ENCODE peak calls at places on chromosomes 6 and 20, in nine cellular contexts. One of them, this sample, is unnamed. For H3K4me1, the result is how much of the 10 kb centered on the place peaks cover.

GRCh38 chr20:12593342-12593741 is 415.4 kb upstream of the SPTLC3 start:
- DNase-seq in pancreas: no peak
- DNase-seq in psoas muscle: no peak
- DNase-seq in ovary: no peak
- DNase-seq in heart left ventricle: no peak
- DNase-seq in Peyer's patch: no peak
- DNase-seq in body of pancreas: no peak
- DNase-seq in Caco-2: no peak
- DNase-seq in lower lobe of right lung: no peak
- DNase-seq in this sample: no peak

GRCh38 chr6:22765015-22765414 is 195.6 kb downstream of the HDGFL1 start:
- DNase-seq in pancreas: no peak
- DNase-seq in psoas muscle: no peak
- DNase-seq in ovary: no peak
- DNase-seq in heart left ventricle: no peak
- DNase-seq in Peyer's patch: no peak
- DNase-seq in body of pancreas: no peak
- DNase-seq in Caco-2: no peak
- DNase-seq in lower lobe of right lung: no peak
- DNase-seq in this sample: no peak

GRCh38 chr6:77172578-77172977 is 290.7 kb downstream of the HTR1B start:
- DNase-seq in pancreas: no peak
- DNase-seq in psoas muscle: no peak
- DNase-seq in ovary: no peak
- DNase-seq in heart left ventricle: no peak
- DNase-seq in Peyer's patch: no peak
- DNase-seq in body of pancreas: no peak
- DNase-seq in Caco-2: no peak
- DNase-seq in lower lobe of right lung: no peak
- DNase-seq in this sample: no peak

GRCh38 chr6:154041001-154041400 is 2.0 kb downstream of the OPRM1 start:
- DNase-seq in pancreas: no peak
- DNase-seq in psoas muscle: no peak
- DNase-seq in ovary: no peak
- DNase-seq in heart left ventricle: no peak
- DNase-seq in Peyer's patch: no peak
- DNase-seq in body of pancreas: no peak
- DNase-seq in Caco-2: no peak
- DNase-seq in lower lobe of right lung: no peak
- DNase-seq in this sample: no peak

GRCh38 chr6:170100046-170100445 is 190.8 kb downstream of the DLL1 start:
- DNase-seq in pancreas: no peak
- DNase-seq in psoas muscle: no peak
- DNase-seq in ovary: peak
- DNase-seq in heart left ventricle: peak
- DNase-seq in Peyer's patch: peak
- DNase-seq in body of pancreas: peak
- DNase-seq in Caco-2: no peak
- DNase-seq in lower lobe of right lung: no peak
- DNase-seq in this sample: no peak

GRCh38 chr6:5541751-5542432 is 280.6 kb downstream of the FARS2 start:
- DNase-seq in pancreas: no peak
- DNase-seq in psoas muscle: no peak
- DNase-seq in ovary: no peak
- DNase-seq in heart left ventricle: no peak
- DNase-seq in Peyer's patch: no peak
- DNase-seq in body of pancreas: no peak
- DNase-seq in Caco-2: peak
- DNase-seq in lower lobe of right lung: no peak
- DNase-seq in this sample: no peak

GRCh38 chr6:82818727-82819126 is 246.9 kb downstream of the UBE3D start:
- DNase-seq in pancreas: no peak
- DNase-seq in psoas muscle: no peak
- DNase-seq in ovary: no peak
- DNase-seq in heart left ventricle: no peak
- DNase-seq in Peyer's patch: no peak
- DNase-seq in body of pancreas: no peak
- DNase-seq in Caco-2: no peak
- DNase-seq in lower lobe of right lung: no peak
- DNase-seq in this sample: no peak

GRCh38 chr6:143758551-143758950 is 80.8 kb downstream of the PHACTR2 start:
- DNase-seq in pancreas: no peak
- DNase-seq in psoas muscle: no peak
- DNase-seq in ovary: no peak
- DNase-seq in heart left ventricle: no peak
- DNase-seq in Peyer's patch: no peak
- DNase-seq in body of pancreas: no peak
- DNase-seq in Caco-2: no peak
- DNase-seq in lower lobe of right lung: no peak
- DNase-seq in this sample: no peak

GRCh38 chr6:100176321-100176950 is 182.4 kb upstream of the MCHR2 start:
- DNase-seq in pancreas: no peak
- DNase-seq in psoas muscle: no peak
- DNase-seq in ovary: no peak
- DNase-seq in heart left ventricle: peak
- DNase-seq in Peyer's patch: no peak
- DNase-seq in body of pancreas: no peak
- DNase-seq in Caco-2: peak
- DNase-seq in lower lobe of right lung: no peak
- DNase-seq in this sample: no peak

GRCh38 chr6:4401408-4402367 is 266.3 kb upstream of the ECI2 start:
- DNase-seq in pancreas: no peak
- DNase-seq in psoas muscle: peak
- DNase-seq in ovary: no peak
- DNase-seq in heart left ventricle: no peak
- DNase-seq in Peyer's patch: no peak
- DNase-seq in body of pancreas: no peak
- DNase-seq in Caco-2: no peak
- DNase-seq in lower lobe of right lung: no peak
- DNase-seq in this sample: no peak

GRCh38 chr20:38043512-38044300 is 10.2 kb downstream of the RPRD1B start:
- DNase-seq in pancreas: no peak
- DNase-seq in psoas muscle: peak
- DNase-seq in ovary: no peak
- DNase-seq in heart left ventricle: no peak
- DNase-seq in Peyer's patch: no peak
- DNase-seq in body of pancreas: no peak
- DNase-seq in Caco-2: no peak
- DNase-seq in lower lobe of right lung: no peak
- DNase-seq in this sample: no peak

GRCh38 chr6:170188571-170189001 is 102.3 kb downstream of the DLL1 start:
- DNase-seq in pancreas: no peak
- DNase-seq in psoas muscle: no peak
- DNase-seq in ovary: no peak
- DNase-seq in heart left ventricle: no peak
- DNase-seq in Peyer's patch: no peak
- DNase-seq in body of pancreas: no peak
- DNase-seq in Caco-2: no peak
- DNase-seq in lower lobe of right lung: no peak
- DNase-seq in this sample: no peak

GRCh38 chr6:7042056-7042653 is 65.6 kb upstream of the RREB1 start:
- DNase-seq in pancreas: no peak
- DNase-seq in psoas muscle: no peak
- DNase-seq in ovary: no peak
- DNase-seq in heart left ventricle: no peak
- DNase-seq in Peyer's patch: no peak
- DNase-seq in body of pancreas: no peak
- DNase-seq in Caco-2: peak
- DNase-seq in lower lobe of right lung: peak
- DNase-seq in this sample: peak

GRCh38 chr6:33731035-33731434 is 15.7 kb downstream of the IP6K3 start:
- DNase-seq in pancreas: no peak
- DNase-seq in psoas muscle: no peak
- DNase-seq in ovary: no peak
- DNase-seq in heart left ventricle: no peak
- DNase-seq in Peyer's patch: no peak
- DNase-seq in body of pancreas: no peak
- DNase-seq in Caco-2: no peak
- DNase-seq in lower lobe of right lung: peak
- DNase-seq in this sample: no peak

GRCh38 chr6:47306887-47307286 is 2.8 kb downstream of the TNFRSF21 start:
- DNase-seq in pancreas: no peak
- DNase-seq in psoas muscle: no peak
- DNase-seq in ovary: no peak
- DNase-seq in heart left ventricle: no peak
- DNase-seq in Peyer's patch: no peak
- DNase-seq in body of pancreas: no peak
- DNase-seq in Caco-2: no peak
- DNase-seq in lower lobe of right lung: no peak
- DNase-seq in this sample: no peak

DNA sequence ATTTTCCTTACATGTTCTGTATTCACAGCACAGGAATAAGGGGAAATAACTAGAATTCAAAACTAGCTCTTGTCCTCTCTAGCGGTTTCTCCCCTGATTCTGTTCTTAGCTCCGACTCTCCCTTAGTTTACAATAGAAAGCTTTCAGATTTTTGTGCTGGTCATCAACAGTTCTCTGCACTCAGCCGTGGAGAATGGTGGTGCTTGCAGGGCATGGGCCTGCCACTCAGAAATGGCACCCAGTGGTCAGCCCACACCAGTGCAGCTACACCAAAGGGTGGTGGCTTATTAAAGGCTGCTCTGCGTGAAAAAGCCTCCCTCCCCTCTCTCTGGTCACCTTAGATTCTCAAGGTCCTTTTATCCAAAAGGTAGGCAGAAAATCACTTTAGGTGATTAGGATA is 123.5 kb downstream of the SASH1 start:
- DNase-seq in pancreas: no peak
- DNase-seq in psoas muscle: no peak
- DNase-seq in ovary: no peak
- DNase-seq in heart left ventricle: no peak
- DNase-seq in Peyer's patch: no peak
- DNase-seq in body of pancreas: no peak
- DNase-seq in Caco-2: no peak
- DNase-seq in lower lobe of right lung: no peak
- DNase-seq in this sample: no peak
- TF ChIP-seq CTCF in pancreas: no peak
- TF ChIP-seq CTCF in psoas muscle: no peak
- TF ChIP-seq CTCF in ovary: no peak
- TF ChIP-seq CTCF in heart left ventricle: no peak
- TF ChIP-seq CTCF in Peyer's patch: no peak
- TF ChIP-seq CTCF in body of pancreas: no peak
- TF ChIP-seq CTCF in Caco-2: no peak
- TF ChIP-seq CTCF in lower lobe of right lung: no peak
- TF ChIP-seq CTCF in this sample: no peak

DNA sequence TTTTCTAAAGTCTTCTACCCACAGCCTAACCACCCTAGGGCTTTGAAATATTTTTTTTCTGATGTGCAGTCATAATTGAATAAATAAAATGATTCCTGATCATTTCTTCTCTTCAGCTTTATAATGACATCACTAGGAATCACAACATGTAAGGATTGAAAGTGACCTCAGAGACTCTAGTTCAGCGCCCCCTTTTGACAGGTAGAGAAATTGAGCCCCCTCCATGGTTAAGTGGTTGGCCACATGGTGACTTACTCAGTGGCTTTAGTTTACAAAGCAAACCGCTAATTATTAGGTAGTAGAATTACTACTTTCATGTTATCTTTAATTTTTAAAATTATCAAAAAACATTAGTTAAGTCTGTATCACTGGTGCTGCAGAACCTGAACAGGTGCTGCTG is 13.3 kb upstream of the SLC2A12 start:
- DNase-seq in pancreas: no peak
- DNase-seq in psoas muscle: no peak
- DNase-seq in ovary: no peak
- DNase-seq in heart left ventricle: no peak
- DNase-seq in Peyer's patch: no peak
- DNase-seq in body of pancreas: no peak
- DNase-seq in Caco-2: no peak
- DNase-seq in lower lobe of right lung: no peak
- DNase-seq in this sample: no peak
- H3K4me3 ChIP-seq in pancreas: no peak
- H3K4me3 ChIP-seq in psoas muscle: no peak
- H3K4me3 ChIP-seq in ovary: no peak
- H3K4me3 ChIP-seq in heart left ventricle: no peak
- H3K4me3 ChIP-seq in Peyer's patch: no peak
- H3K4me3 ChIP-seq in body of pancreas: no peak
- H3K4me3 ChIP-seq in Caco-2: no peak
- H3K4me3 ChIP-seq in lower lobe of right lung: no peak
- H3K4me3 ChIP-seq in this sample: no peak

GRCh38 chr20:41563087-41563486 is 55.1 kb downstream of the CHD6 start:
- DNase-seq in pancreas: no peak
- DNase-seq in psoas muscle: no peak
- DNase-seq in ovary: no peak
- DNase-seq in heart left ventricle: no peak
- DNase-seq in Peyer's patch: no peak
- DNase-seq in body of pancreas: no peak
- DNase-seq in Caco-2: no peak
- DNase-seq in lower lobe of right lung: no peak
- DNase-seq in this sample: no peak

GRCh38 chr20:41571006-41571405 is 47.2 kb downstream of the CHD6 start:
- DNase-seq in pancreas: no peak
- DNase-seq in psoas muscle: no peak
- DNase-seq in ovary: no peak
- DNase-seq in heart left ventricle: no peak
- DNase-seq in Peyer's patch: no peak
- DNase-seq in body of pancreas: no peak
- DNase-seq in Caco-2: no peak
- DNase-seq in lower lobe of right lung: no peak
- DNase-seq in this sample: no peak

GRCh38 chr20:41570552-41570951 is 47.6 kb downstream of the CHD6 start:
- DNase-seq in pancreas: no peak
- DNase-seq in psoas muscle: no peak
- DNase-seq in ovary: no peak
- DNase-seq in heart left ventricle: no peak
- DNase-seq in Peyer's patch: no peak
- DNase-seq in body of pancreas: no peak
- DNase-seq in Caco-2: no peak
- DNase-seq in lower lobe of right lung: no peak
- DNase-seq in this sample: no peak

GRCh38 chr20:41567615-41568014 is 50.6 kb downstream of the CHD6 start:
- DNase-seq in pancreas: no peak
- DNase-seq in psoas muscle: no peak
- DNase-seq in ovary: no peak
- DNase-seq in heart left ventricle: no peak
- DNase-seq in Peyer's patch: no peak
- DNase-seq in body of pancreas: no peak
- DNase-seq in Caco-2: no peak
- DNase-seq in lower lobe of right lung: no peak
- DNase-seq in this sample: no peak

GRCh38 chr20:41566896-41567527 is 51.2 kb downstream of the CHD6 start:
- DNase-seq in pancreas: no peak
- DNase-seq in psoas muscle: no peak
- DNase-seq in ovary: no peak
- DNase-seq in heart left ventricle: no peak
- DNase-seq in Peyer's patch: no peak
- DNase-seq in body of pancreas: no peak
- DNase-seq in Caco-2: no peak
- DNase-seq in lower lobe of right lung: no peak
- DNase-seq in this sample: no peak
- H3K4me1 ChIP-seq in pancreas: under half
- H3K4me1 ChIP-seq in psoas muscle: under half
- H3K4me1 ChIP-seq in ovary: under half
- H3K4me1 ChIP-seq in heart left ventricle: under half
- H3K4me1 ChIP-seq in Peyer's patch: under half
- H3K4me1 ChIP-seq in body of pancreas: under half
- H3K4me1 ChIP-seq in Caco-2: under half
- H3K4me1 ChIP-seq in lower lobe of right lung: under half
- H3K4me1 ChIP-seq in this sample: under half

DNA sequence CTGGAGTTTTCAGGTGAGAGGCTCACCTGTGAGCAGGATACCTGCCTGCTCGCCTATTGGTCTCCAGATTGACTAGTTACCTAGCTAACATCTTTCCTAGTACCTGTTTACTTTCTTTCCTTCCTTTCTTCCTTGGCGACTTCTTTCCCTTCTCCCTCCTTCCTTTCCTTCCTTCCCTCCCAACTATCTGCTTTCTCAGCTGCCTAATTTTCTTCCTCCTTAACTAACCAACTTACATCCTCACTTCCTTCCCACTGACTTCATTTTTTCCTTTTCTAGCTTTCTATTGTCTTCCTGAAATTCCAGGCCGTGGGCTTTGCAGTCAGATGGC is 285 bp downstream of the SGK2 start:
- DNase-seq in pancreas: no peak
- DNase-seq in psoas muscle: no peak
- DNase-seq in ovary: no peak
- DNase-seq in heart left ventricle: no peak
- DNase-seq in Peyer's patch: no peak
- DNase-seq in body of pancreas: no peak
- DNase-seq in Caco-2: no peak
- DNase-seq in lower lobe of right lung: no peak
- DNase-seq in this sample: no peak
- TF ChIP-seq CTCF in pancreas: no peak
- TF ChIP-seq CTCF in psoas muscle: no peak
- TF ChIP-seq CTCF in ovary: no peak
- TF ChIP-seq CTCF in heart left ventricle: no peak
- TF ChIP-seq CTCF in Peyer's patch: no peak
- TF ChIP-seq CTCF in body of pancreas: no peak
- TF ChIP-seq CTCF in Caco-2: no peak
- TF ChIP-seq CTCF in lower lobe of right lung: no peak
- TF ChIP-seq CTCF in this sample: no peak

This sample was measured in transverse colon.